ENCODE peak calls at places on chromosome 11, in six cellular contexts. L, J, X, U, F and C are unnamed samples.

GRCh38 chr11:623999-624704 is 603 bp downstream of the CDHR5 start:
- DNase-seq in L (peak; percentile 60), U (peak; percentile 48), X (no peak), F (no peak), J (peak; percentile 79), C (no peak)

GRCh38 chr11:108895579-108896480 is 231.0 kb downstream of the DDX10 start:
- DNase-seq in X (no peak), J (no peak), F (no peak), L (peak; percentile 65), U (no peak), C (no peak)

GRCh38 chr11:101445761-101446160 is 138.0 kb downstream of the TRPC6 start:
- DNase-seq in F (no peak), J (no peak), X (no peak), L (peak; percentile 67), U (no peak), C (no peak)

GRCh38 chr11:126485021-126485781 is 129.7 kb downstream of the ST3GAL4 start:
- DNase-seq in U (no peak), L (peak; percentile 78), X (no peak), J (no peak), F (no peak), C (no peak)

GRCh38 chr11:84819561-84819960 is 807.6 kb downstream of the DLG2 start:
- DNase-seq in X (no peak), F (no peak), J (no peak), U (no peak), L (no peak), C (peak; percentile 21)

GRCh38 chr11:116563028-116563712 is 209.6 kb downstream of the BUD13 start:
- DNase-seq in U (no peak), F (no peak), X (no peak), J (no peak), L (peak; percentile 76), C (peak; percentile 94)

GRCh38 chr11:12680246-12680939 is 6.2 kb downstream of the TEAD1 start:
- DNase-seq in J (peak; percentile 89), U (no peak), L (peak; percentile 96), F (peak; percentile 27), X (peak; percentile 89), C (peak; percentile 91)

GRCh38 chr11:46413755-46414465 is 22.3 kb upstream of the CHRM4 start:
- DNase-seq in U (no peak), X (no peak), L (no peak), F (no peak), J (no peak), C (no peak)

GRCh38 chr11:101429708-101430107 is 154.1 kb downstream of the TRPC6 start:
- DNase-seq in J (no peak), L (no peak), U (no peak), F (no peak), X (no peak), C (no peak)

GRCh38 chr11:41459602-41460405 is at the start of gene LRRC4C:
- DNase-seq in X (no peak), J (no peak), F (no peak), L (no peak), U (no peak), C (peak; percentile 3)

GRCh38 chr11:124543145-124543544 is 309 bp downstream of the OR8B12 start:
- DNase-seq in X (no peak), L (no peak), U (no peak), J (no peak), F (no peak), C (no peak)

GRCh38 chr11:1499261-1499890 is 12.8 kb upstream of the MOB2 start:
- DNase-seq in F (no peak), L (no peak), X (no peak), J (no peak), U (no peak), C (no peak)

GRCh38 chr11:5605849-5606248 is 9.4 kb downstream of the TRIM6 start:
- DNase-seq in J (peak; percentile 67), F (no peak), L (peak; percentile 95), U (no peak), X (no peak), C (no peak)

GRCh38 chr11:48064306-48064705 is 83.9 kb downstream of the PTPRJ start:
- DNase-seq in J (no peak), L (peak; percentile 73), U (no peak), F (no peak), X (no peak), C (no peak)

GRCh38 chr11:65501530-65502273 is 2.9 kb downstream of the MALAT1 start:
- DNase-seq in L (peak; percentile 64), F (no peak), U (no peak), J (no peak), X (no peak), C (no peak)

GRCh38 chr11:20207781-20208621 is 47.7 kb upstream of the DBX1 start:
- DNase-seq in X (no peak), L (peak; percentile 3), U (no peak), J (no peak), F (no peak), C (peak; percentile 55)

GRCh38 chr11:10373340-10373739 is 68.5 kb downstream of the ADM start:
- DNase-seq in J (no peak), L (no peak), U (no peak), F (no peak), X (no peak), C (peak; percentile 91)

GRCh38 chr11:75450236-75450635 is 17.2 kb upstream of the KLHL35 start:
- DNase-seq in U (no peak), L (no peak), X (no peak), J (no peak), F (no peak), C (no peak)

GRCh38 chr11:10483174-10483573 is 28.1 kb downstream of the AMPD3 start:
- DNase-seq in X (no peak), L (no peak), U (no peak), J (no peak), F (no peak), C (no peak)

GRCh38 chr11:128619540-128620305 is 32.4 kb upstream of the ETS1 start:
- DNase-seq in U (no peak), J (no peak), L (no peak), F (no peak), X (no peak), C (no peak)
- H3K27ac ChIP-seq in U (no peak overlapping the region), J (no peak overlapping the region), L (no peak overlapping the region), F (no peak overlapping the region), X (no peak overlapping the region), C (no peak overlapping the region)

GRCh38 chr11:130405428-130405827 is 23.0 kb downstream of the ADAMTS8 start:
- DNase-seq in J (no peak), X (no peak), U (no peak), L (no peak), F (no peak), C (no peak)
- H3K4me1 ChIP-seq in J (peaks cover 9% of the 10 kb centered on the region), X (no peaks in the 10 kb centered on the region), U (peaks cover 7% of the 10 kb centered on the region), L (peaks cover 48% of the 10 kb centered on the region), F (no peaks in the 10 kb centered on the region), C (no peaks in the 10 kb centered on the region)

DNA sequence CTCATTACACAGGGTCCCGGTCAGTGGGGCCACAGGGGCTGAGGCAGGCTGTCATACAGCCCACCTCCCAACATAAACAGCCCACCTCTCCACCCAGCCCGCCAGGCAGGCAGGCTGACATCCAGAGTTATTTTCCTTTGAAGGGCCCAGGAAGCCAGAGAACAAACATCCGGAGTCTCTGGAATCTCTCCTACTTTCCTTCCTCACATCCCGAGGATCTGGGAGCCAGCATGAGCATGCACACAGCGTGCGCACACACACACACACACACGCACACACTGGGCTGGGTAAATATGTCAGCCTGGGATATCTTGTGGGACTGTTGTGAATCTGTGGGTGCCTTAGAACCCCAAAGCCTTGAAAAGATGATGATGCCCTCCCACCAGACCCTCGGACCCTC is 55.4 kb downstream of the PDE2A start:
- DNase-seq in X (no peak), F (no peak), L (no peak), J (no peak), U (no peak), C (no peak)
- H3K27ac ChIP-seq in X (peak overlapping the region; percentile 66), F (peak overlapping the region; percentile 85), L (no peak overlapping the region), J (no peak overlapping the region), U (no peak overlapping the region), C (no peak overlapping the region)

DNA sequence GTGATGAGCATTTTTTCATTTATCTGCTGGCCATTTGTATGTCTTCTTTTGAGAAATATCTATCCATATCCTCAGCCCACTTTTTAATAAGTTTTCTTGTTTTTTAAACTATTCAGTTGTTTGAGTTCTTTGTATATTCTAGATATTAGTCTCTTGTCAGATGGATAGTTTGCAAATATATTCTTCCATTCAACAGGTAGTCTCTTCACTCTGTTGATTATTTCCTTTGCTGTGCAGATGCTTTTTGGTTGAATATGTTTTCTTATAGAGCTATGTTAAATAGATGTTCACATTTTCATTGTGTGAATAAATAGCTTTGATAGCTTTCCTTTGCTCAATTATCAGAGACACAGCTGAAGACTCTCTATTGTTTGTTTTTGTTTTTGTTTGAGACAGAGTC is 68.2 kb upstream of the ALKBH3 start:
- DNase-seq in J (no peak), U (no peak), F (no peak), L (no peak), X (no peak), C (no peak)
- H3K4me1 ChIP-seq in J (no peaks in the 10 kb centered on the region), U (no peaks in the 10 kb centered on the region), F (no peaks in the 10 kb centered on the region), L (no peaks in the 10 kb centered on the region), X (no peaks in the 10 kb centered on the region), C (no peaks in the 10 kb centered on the region)

GRCh38 chr11:117817213-117818035 is 7.1 kb downstream of the FXYD2 start:
- DNase-seq in X (peak; percentile 57), J (no peak), L (peak; percentile 66), F (no peak), U (peak; percentile 63), C (peak; percentile 87)
- H3K27ac ChIP-seq in X (peak overlapping the region; percentile 13), J (no peak overlapping the region), L (no peak overlapping the region), F (peak overlapping the region; percentile 75), U (no peak overlapping the region), C (peak overlapping the region; percentile 24)